ENCODE peak calls at places on chromosome 14, in six cellular contexts. W, E, M, B, J and R are unnamed samples.

GRCh38 chr14:22510527-22511110 is 78.4 kb downstream of the DAD1 start:
- DNase-seq in M (no peak), B (peak; percentile 69), J (no peak), E (no peak), W (peak; percentile 53), R (no peak)

GRCh38 chr14:77302926-77303325 is 17.8 kb downstream of the POMT2 start:
- DNase-seq in W (peak; percentile 69), B (peak; percentile 36), M (no peak), J (peak; percentile 55), E (peak; percentile 22), R (no peak)

GRCh38 chr14:52683985-52684520 is 11.3 kb downstream of the ERO1A start:
- DNase-seq in B (no peak), W (no peak), M (no peak), J (no peak), E (no peak), R (no peak)

GRCh38 chr14:101496779-101497420 is 64.4 kb upstream of the DIO3 start:
- DNase-seq in W (no peak), E (no peak), B (no peak), J (no peak), M (no peak), R (no peak)

GRCh38 chr14:42163136-42163535 is 556.5 kb downstream of the LRFN5 start:
- DNase-seq in M (no peak), E (no peak), J (no peak), W (no peak), B (no peak), R (no peak)

GRCh38 chr14:76719664-76720063 is 41.6 kb upstream of the VASH1 start:
- DNase-seq in J (no peak), E (no peak), B (no peak), W (no peak), M (no peak), R (no peak)

GRCh38 chr14:102827716-102828115 is 50.5 kb downstream of the TRAF3 start:
- DNase-seq in B (no peak), M (no peak), W (no peak), J (no peak), E (no peak), R (no peak)

GRCh38 chr14:26896447-26896846 is 298.6 kb upstream of the NOVA1 start:
- DNase-seq in J (peak; percentile 38), B (no peak), M (no peak), E (no peak), W (no peak), R (peak; percentile 83)

GRCh38 chr14:56061051-56061450 is 57.2 kb upstream of the PELI2 start:
- DNase-seq in M (no peak), E (no peak), B (no peak), J (no peak), W (no peak), R (no peak)

GRCh38 chr14:104383088-104383805 is 196.3 kb upstream of the C14orf180 start:
- DNase-seq in B (no peak), E (no peak), J (no peak), W (no peak), M (no peak), R (no peak)

GRCh38 chr14:62694075-62694474 is 351.2 kb downstream of the KCNH5 start:
- DNase-seq in J (peak; percentile 19), B (no peak), W (peak; percentile 7), E (no peak), M (no peak), R (peak; percentile 1)

GRCh38 chr14:96001866-96002510 is 37.2 kb upstream of the C14orf132 start:
- DNase-seq in W (peak; percentile 15), J (no peak), B (peak; percentile 23), M (no peak), E (no peak), R (peak; percentile 10)

GRCh38 chr14:102775855-102776760 is 1.1 kb upstream of the TRAF3 start:
- DNase-seq in E (peak; percentile 14), J (peak; percentile 72), M (no peak), W (peak; percentile 78), B (peak; percentile 81), R (peak; percentile 44)

GRCh38 chr14:27536748-27537147 is 938.9 kb upstream of the NOVA1 start:
- DNase-seq in E (no peak), M (no peak), B (no peak), W (no peak), J (no peak), R (no peak)

GRCh38 chr14:99820702-99821331 is 27.6 kb downstream of the EML1 start:
- DNase-seq in J (no peak), E (no peak), M (no peak), W (no peak), B (no peak), R (no peak)

GRCh38 chr14:87805315-87805723 is 187.7 kb downstream of the GALC start:
- DNase-seq in B (peak; percentile 53), W (peak; percentile 18), E (peak; percentile 45), J (no peak), M (peak; percentile 15), R (no peak)